ENCODE peak calls at places on chromosomes 7 and 10, in ten cellular contexts. T is keratinocyte, J is retinal pigment epithelial cell, M is brain microvascular endothelial cell, A is cardiac fibroblast, E is colonic mucosa, Y is choroid plexus epithelial cell, B is IMR-90, R is heart left ventricle, Z is mammary epithelial cell. U is an unnamed sample.

GRCh38 chr7:44565097-44565794 is 8.5 kb downstream of the DDX56 start:
- DNase-seq in M (peak), T (no peak), Y (peak), E (peak), A (peak), J (no peak), B (peak), R (peak), Z (peak), U (peak)

GRCh38 chr10:26946103-26946907 is 85.5 kb upstream of the ABI1 start:
- DNase-seq in E (no peak), J (no peak), R (no peak), Z (peak), T (peak), A (no peak), Y (no peak), B (no peak), M (no peak), U (no peak)

GRCh38 chr10:62454696-62455451 is 80.7 kb downstream of the ZNF365 start:
- DNase-seq in J (peak), R (peak), M (peak), T (no peak), E (no peak), B (peak), Y (peak), Z (peak), A (peak), U (peak)

GRCh38 chr7:44101966-44102845 is 1.9 kb upstream of the AEBP1 start:
- DNase-seq in J (no peak), B (peak), A (peak), T (no peak), Z (peak), M (peak), Y (peak), R (no peak), E (no peak), U (peak)

GRCh38 chr7:91089382-91089963 is 174.8 kb upstream of the FZD1 start:
- DNase-seq in M (no peak), Y (peak), R (no peak), T (no peak), E (no peak), Z (peak), B (peak), J (no peak), A (peak), U (peak)

GRCh38 chr7:138890782-138891445 is 90.3 kb downstream of the KIAA1549 start:
- DNase-seq in Z (no peak), R (peak), T (no peak), M (peak), A (peak), B (peak), J (no peak), E (no peak), Y (peak), U (peak)

GRCh38 chr7:145169908-145170307 is 334.1 kb upstream of the TPK1 start:
- DNase-seq in R (no peak), T (no peak), B (no peak), A (peak), Y (peak), J (no peak), E (no peak), M (no peak), Z (no peak), U (no peak)

GRCh38 chr10:31188792-31189406 is 130.1 kb upstream of the ZEB1 start:
- DNase-seq in T (no peak), M (peak), Y (peak), J (no peak), E (no peak), A (no peak), B (peak), R (no peak), Z (no peak), U (peak)

GRCh38 chr7:124056234-124056633 is 23.4 kb upstream of the TMEM229A start:
- DNase-seq in T (no peak), R (no peak), Z (no peak), J (no peak), Y (no peak), E (no peak), B (no peak), M (no peak), A (no peak), U (no peak)

GRCh38 chr7:101200504-101200861 is 353 bp downstream of the MOGAT3 start:
- DNase-seq in E (no peak), A (no peak), T (no peak), J (no peak), Z (no peak), Y (no peak), M (no peak), R (no peak), B (no peak), U (no peak)

GRCh38 chr7:23520582-23520981 is 11.2 kb downstream of the TRA2A start:
- DNase-seq in B (no peak), J (no peak), T (no peak), E (no peak), Y (no peak), A (no peak), Z (no peak), R (no peak), M (no peak), U (no peak)

GRCh38 chr10:95242581-95243317 is 48.1 kb downstream of the PDLIM1 start:
- DNase-seq in J (no peak), Z (no peak), R (no peak), T (no peak), A (peak), B (peak), M (no peak), E (no peak), Y (peak), U (peak)

GRCh38 chr10:77006836-77007511 is 630.6 kb downstream of the KCNMA1 start:
- DNase-seq in M (no peak), Y (no peak), A (no peak), B (peak), T (peak), Z (peak), R (no peak), J (no peak), E (no peak), U (no peak)

GRCh38 chr7:10412426-10413019 is 561.1 kb upstream of the PHF14 start:
- DNase-seq in M (peak), J (peak), B (peak), R (no peak), A (peak), T (no peak), Z (peak), Y (peak), E (peak), U (peak)

GRCh38 chr7:142796001-142796500 is 25.3 kb downstream of the PRSS2 start:
- DNase-seq in J (no peak), R (no peak), Z (no peak), T (no peak), B (no peak), A (no peak), E (no peak), M (no peak), Y (no peak), U (no peak)

GRCh38 chr10:77177161-77177560 is 460.4 kb downstream of the KCNMA1 start:
- DNase-seq in E (no peak), A (no peak), Z (no peak), R (no peak), J (no peak), Y (no peak), T (no peak), M (no peak), B (no peak), U (no peak)

GRCh38 chr7:14596421-14596820 is 306.1 kb downstream of the DGKB start:
- DNase-seq in R (no peak), A (no peak), J (no peak), E (no peak), Y (peak), B (peak), T (no peak), M (peak), Z (peak), U (peak)

GRCh38 chr7:93307131-93307660 is 75.0 kb downstream of the VPS50 start:
- DNase-seq in B (peak), M (peak), E (no peak), Y (peak), Z (peak), R (no peak), J (no peak), A (peak), T (no peak), U (peak)

GRCh38 chr10:125023269-125023668 is 81.3 kb downstream of the ZRANB1 start:
- DNase-seq in T (no peak), Y (no peak), M (no peak), E (no peak), Z (no peak), B (no peak), A (no peak), R (peak), J (no peak), U (no peak)

GRCh38 chr10:119658274-119658673 is 7.1 kb downstream of the BAG3 start:
- DNase-seq in Z (peak), T (no peak), M (peak), Y (peak), A (peak), J (peak), B (peak), R (peak), E (peak), U (peak)
- H3K4me3 ChIP-seq in Z (peak), T (peak), M (peak), Y (peak), A (peak), J (no peak), B (peak), R (no peak), E (no peak), U (peak)

GRCh38 chr10:4708123-4708759 is 117.8 kb upstream of the AKR1E2 start:
- DNase-seq in Z (no peak), M (no peak), B (no peak), R (no peak), A (no peak), Y (no peak), E (no peak), T (no peak), J (no peak), U (no peak)
- TF ChIP-seq CTCF in Z (no peak), M (peak), B (no peak), R (peak), A (peak), Y (peak), E (no peak), T (peak), J (peak), U (no peak)

GRCh38 chr7:130292682-130293257 is at the start of gene CPA4:
- DNase-seq in Z (peak), T (peak), A (peak), J (peak), R (peak), Y (peak), E (no peak), B (peak), M (peak), U (peak)
- H3K4me3 ChIP-seq in Z (no peak), T (peak), A (no peak), J (no peak), R (no peak), Y (peak), E (no peak), B (no peak), M (peak), U (no peak)

DNA sequence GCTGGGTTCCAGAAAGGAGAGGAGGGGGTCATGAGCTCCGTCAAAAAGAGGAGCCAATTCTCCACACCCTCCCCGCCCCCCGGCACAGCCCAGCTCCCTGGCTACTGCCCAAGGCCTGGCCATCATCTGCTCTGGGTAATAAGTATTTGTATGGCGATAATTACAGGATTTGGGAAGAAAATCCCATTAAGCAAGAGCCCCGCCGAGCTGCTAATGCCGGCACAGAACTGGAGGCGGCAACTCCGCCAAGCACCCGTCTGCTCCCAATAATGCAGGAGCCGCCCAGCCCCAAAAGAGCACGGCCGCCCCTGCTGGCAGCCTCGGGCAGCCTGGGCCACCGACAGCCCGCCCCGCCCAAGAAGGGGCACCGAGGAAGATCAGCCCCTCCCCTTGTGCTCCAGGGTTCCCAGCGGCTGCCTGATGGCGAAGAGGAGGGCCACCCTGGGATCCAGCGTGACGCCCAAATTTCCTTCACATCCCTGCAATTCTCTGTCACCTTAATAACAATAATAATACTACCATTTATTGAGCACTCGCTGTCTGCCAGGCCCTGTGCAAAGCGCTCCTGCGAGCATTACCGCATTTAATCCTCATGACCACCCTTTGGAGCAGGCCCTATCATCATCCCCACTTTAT is 5.9 kb downstream of the SLIT1 start:
- DNase-seq in Z (no peak), E (no peak), Y (no peak), B (no peak), R (peak), M (no peak), T (no peak), A (no peak), J (no peak), U (no peak)
- TF ChIP-seq CTCF in Z (no peak), E (no peak), Y (peak), B (no peak), R (peak), M (peak), T (peak), A (no peak), J (peak), U (no peak)

GRCh38 chr10:122853665-122854313 is 8.1 kb upstream of the CUZD1 start:
- DNase-seq in M (no peak), E (no peak), Z (no peak), R (no peak), B (peak), J (no peak), T (no peak), A (no peak), Y (peak), U (peak)
- H3K4me3 ChIP-seq in M (no peak), E (no peak), Z (no peak), R (no peak), B (no peak), J (no peak), T (no peak), A (no peak), Y (no peak), U (no peak)

GRCh38 chr7:1892011-1892965 is 222.2 kb downstream of the ELFN1 start:
- DNase-seq in A (no peak), B (no peak), Y (no peak), J (no peak), E (no peak), T (no peak), R (no peak), M (no peak), Z (no peak), U (no peak)

GRCh38 chr7:1894906-1895663 is 225.0 kb downstream of the ELFN1 start:
- DNase-seq in R (peak), A (no peak), B (no peak), E (no peak), M (no peak), Z (no peak), T (no peak), J (no peak), Y (no peak), U (no peak)

GRCh38 chr7:1893451-1893850 is 223.4 kb downstream of the ELFN1 start:
- DNase-seq in Z (no peak), Y (no peak), J (no peak), E (no peak), A (no peak), T (no peak), R (no peak), M (no peak), B (no peak), U (no peak)

GRCh38 chr7:1894313-1894900 is 224.3 kb downstream of the ELFN1 start:
- DNase-seq in B (no peak), T (no peak), A (no peak), M (no peak), Z (no peak), J (no peak), R (peak), Y (no peak), E (no peak), U (no peak)

DNA sequence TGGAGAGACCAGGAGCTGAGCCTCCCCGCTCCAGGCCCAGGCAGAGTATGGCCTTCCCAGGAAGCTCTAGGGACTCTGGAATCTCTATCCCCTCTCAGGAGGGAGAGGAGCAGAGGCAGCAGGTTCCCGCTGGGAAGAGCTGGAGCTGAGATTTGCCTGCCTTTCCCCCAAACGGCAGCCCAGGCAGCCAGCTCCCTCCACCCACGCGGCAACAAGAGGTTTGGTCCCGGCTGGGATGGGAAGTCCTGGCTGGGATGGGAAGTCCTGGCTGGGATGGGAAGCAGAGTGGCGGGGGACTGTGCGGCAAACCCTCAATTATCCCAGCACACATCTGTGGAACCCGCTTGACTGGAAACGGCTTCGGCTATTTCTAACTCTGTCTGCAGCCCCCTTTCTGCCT is 222.9 kb downstream of the ELFN1 start:
- DNase-seq in E (no peak), J (no peak), Y (no peak), M (no peak), T (no peak), B (no peak), A (no peak), R (peak), Z (no peak), U (no peak)
- TF ChIP-seq CTCF in E (no peak), J (no peak), Y (no peak), M (no peak), T (no peak), B (no peak), A (no peak), R (no peak), Z (no peak), U (no peak)

GRCh38 chr10:130463104-130463875 is 327.1 kb downstream of the GLRX3 start:
- DNase-seq in B (no peak), A (no peak), T (no peak), M (no peak), Z (no peak), Y (no peak), R (no peak), E (no peak), J (no peak), U (no peak)

GRCh38 chr10:130464426-130464825 is 328.2 kb downstream of the GLRX3 start:
- DNase-seq in A (no peak), R (no peak), E (no peak), T (no peak), Y (no peak), Z (no peak), J (no peak), M (no peak), B (no peak), U (no peak)

GRCh38 chr10:130463876-130464360 is 327.7 kb downstream of the GLRX3 start:
- DNase-seq in Y (no peak), B (no peak), R (no peak), Z (no peak), J (no peak), E (no peak), A (no peak), T (no peak), M (no peak), U (no peak)

GRCh38 chr10:130470286-130470685 is 334.1 kb downstream of the GLRX3 start:
- DNase-seq in J (no peak), A (no peak), R (no peak), B (no peak), M (no peak), E (no peak), Z (no peak), T (no peak), Y (no peak), U (no peak)

DNA sequence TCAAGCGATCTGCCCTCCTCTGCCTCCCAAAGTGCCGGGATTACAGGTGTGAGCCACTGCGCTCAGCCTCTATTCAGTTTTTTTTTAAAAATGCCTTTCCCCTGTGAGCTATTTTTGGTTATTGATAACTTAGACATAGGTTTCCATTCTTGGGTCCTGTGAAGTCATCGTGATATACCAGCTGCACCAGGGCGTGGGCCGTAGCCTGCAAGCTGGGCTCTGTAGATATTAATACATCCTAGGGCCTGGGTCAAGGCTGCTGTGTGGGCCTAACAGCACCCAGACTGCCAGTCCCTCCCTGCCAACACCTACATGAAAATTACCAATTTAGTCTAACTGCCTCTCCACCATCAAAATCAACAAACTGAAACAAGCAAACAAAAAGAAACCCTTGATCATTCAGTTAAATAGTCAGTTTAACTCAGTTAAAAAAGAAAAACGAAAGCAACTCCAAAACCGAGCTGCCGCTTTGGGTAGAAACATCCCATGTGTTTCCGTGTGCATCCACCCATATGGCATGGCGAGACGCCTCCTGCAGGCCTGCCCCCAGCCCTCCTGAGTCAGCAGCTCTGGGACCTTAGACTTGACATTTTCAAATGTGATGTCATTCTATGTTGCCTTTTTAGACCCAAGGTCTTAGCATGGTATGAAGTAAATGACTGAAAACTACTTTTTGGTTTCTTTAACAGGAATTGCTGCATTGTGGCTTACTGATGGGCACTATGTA is 330.2 kb downstream of the GLRX3 start:
- DNase-seq in Y (no peak), A (no peak), J (no peak), M (no peak), E (no peak), R (no peak), B (no peak), Z (no peak), T (no peak), U (no peak)
- H3K4me3 ChIP-seq in Y (no peak), A (no peak), J (no peak), M (no peak), E (no peak), R (no peak), B (no peak), Z (no peak), T (no peak), U (no peak)

U was measured in AG10803.